ENCODE peak calls at places on chromosomes 16 and 17, in ten cellular contexts. C is Peyer's patch, M is transverse colon, P is heart left ventricle, I is esophagus squamous epithelium, W is A549, H is sigmoid colon, U is body of pancreas, A is suprapubic skin, D is HCT116. T is an unnamed sample.

GRCh38 chr17:41521574-41522261 is 3.0 kb upstream of the KRT15 start:
- DNase-seq in C (no peak), M (peak), P (no peak), I (no peak), W (peak), H (no peak), U (peak), A (no peak), D (peak), T (peak)

GRCh38 chr16:27374794-27375499 is 27.0 kb upstream of the IL21R start:
- DNase-seq in C (peak), M (peak), P (peak), I (no peak), W (peak), H (peak), U (peak), A (peak), D (peak), T (peak)

GRCh38 chr17:28144019-28144418 is 101.5 kb downstream of the NLK start:
- DNase-seq in C (no peak), M (no peak), P (no peak), I (no peak), W (no peak), H (no peak), U (no peak), A (no peak), D (no peak), T (no peak)

GRCh38 chr16:50778284-50779163 is 36.6 kb downstream of the CYLD start:
- DNase-seq in C (no peak), M (no peak), P (no peak), I (no peak), W (no peak), H (no peak), U (no peak), A (no peak), D (no peak), T (no peak)

GRCh38 chr17:74212262-74212912 is 984 bp upstream of the TTYH2 start:
- DNase-seq in C (peak), M (peak), P (peak), I (no peak), W (no peak), H (peak), U (peak), A (no peak), D (no peak), T (no peak)

GRCh38 chr17:65279456-65279855 is 142.3 kb downstream of the RGS9 start:
- DNase-seq in C (no peak), M (no peak), P (no peak), I (no peak), W (no peak), H (no peak), U (no peak), A (no peak), D (no peak), T (no peak)

GRCh38 chr17:68247445-68248198 is at the start of gene AMZ2:
- DNase-seq in C (peak), M (peak), P (peak), I (peak), W (peak), H (peak), U (peak), A (peak), D (peak), T (peak)

GRCh38 chr16:67173808-67174705 is 3.7 kb downstream of the NOL3 start:
- DNase-seq in C (peak), M (peak), P (peak), I (no peak), W (peak), H (peak), U (peak), A (peak), D (no peak), T (peak)

GRCh38 chr17:31390426-31390747 is 1.1 kb upstream of the RAB11FIP4 start:
- DNase-seq in C (no peak), M (no peak), P (no peak), I (no peak), W (no peak), H (no peak), U (no peak), A (no peak), D (no peak), T (no peak)

GRCh38 chr17:43907425-43907981 is at the start of gene MPP2:
- DNase-seq in C (peak), M (peak), P (peak), I (no peak), W (peak), H (peak), U (peak), A (peak), D (peak), T (peak)

GRCh38 chr17:76521262-76521661 is 16.2 kb downstream of the CYGB start:
- DNase-seq in C (no peak), M (no peak), P (no peak), I (no peak), W (no peak), H (no peak), U (no peak), A (no peak), D (no peak), T (no peak)

GRCh38 chr17:76527430-76528111 is 9.9 kb downstream of the CYGB start:
- DNase-seq in C (peak), M (peak), P (peak), I (peak), W (no peak), H (peak), U (peak), A (no peak), D (no peak), T (peak)

GRCh38 chr17:76523084-76524037 is 14.1 kb downstream of the CYGB start:
- DNase-seq in C (peak), M (peak), P (peak), I (no peak), W (peak), H (peak), U (peak), A (no peak), D (peak), T (peak)

GRCh38 chr17:76528156-76528527 is 9.4 kb downstream of the CYGB start:
- DNase-seq in C (no peak), M (no peak), P (no peak), I (no peak), W (no peak), H (no peak), U (no peak), A (no peak), D (no peak), T (no peak)

GRCh38 chr17:76524598-76525512 is 12.7 kb downstream of the CYGB start:
- DNase-seq in C (no peak), M (peak), P (peak), I (no peak), W (peak), H (no peak), U (peak), A (no peak), D (no peak), T (no peak)
- TF ChIP-seq POLR2A in C (no peak), M (no peak), P (no peak), I (no peak), W (no peak), H (no peak), U (no peak), A (no peak), D (peak), T (no peak)

DNA sequence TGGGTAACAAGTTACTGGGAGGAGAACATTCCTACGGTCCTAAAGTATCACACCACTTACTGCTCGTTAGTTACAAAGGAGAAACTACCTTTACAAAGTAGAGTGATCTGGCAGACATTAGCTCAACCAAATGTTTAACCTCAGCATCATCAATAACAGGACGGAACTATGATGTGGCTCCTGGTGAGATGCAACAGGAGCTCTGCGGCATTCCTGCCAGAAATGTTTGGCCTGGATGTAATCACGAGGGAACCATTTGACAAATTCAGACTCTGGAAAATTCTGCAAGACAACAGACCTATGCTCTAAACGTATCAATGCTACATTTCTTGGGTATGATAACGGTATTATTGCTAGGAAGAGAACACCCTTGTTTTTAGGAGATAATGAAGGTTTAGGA is 80.4 kb downstream of the MRM3 start:
- DNase-seq in C (no peak), M (no peak), P (no peak), I (no peak), W (no peak), H (no peak), U (no peak), A (no peak), D (no peak), T (no peak)
- H3K27ac ChIP-seq in C (no peak), M (peak), P (no peak), I (no peak), W (no peak), H (peak), U (no peak), A (no peak), D (no peak), T (no peak)

GRCh38 chr16:30394603-30395154 is 541 bp upstream of the ZNF48 start:
- DNase-seq in C (no peak), M (no peak), P (no peak), I (no peak), W (no peak), H (no peak), U (no peak), A (no peak), D (no peak), T (no peak)
- TF ChIP-seq POLR2A in C (no peak), M (no peak), P (no peak), I (no peak), W (no peak), H (no peak), U (no peak), A (no peak), D (no peak), T (no peak)

GRCh38 chr17:69450131-69450530 is 35.6 kb downstream of the MAP2K6 start:
- DNase-seq in C (no peak), M (no peak), P (no peak), I (no peak), W (no peak), H (no peak), U (no peak), A (no peak), D (no peak), T (no peak)
- H3K27ac ChIP-seq in C (no peak), M (no peak), P (no peak), I (no peak), W (no peak), H (no peak), U (no peak), A (no peak), D (no peak), T (no peak)

DNA sequence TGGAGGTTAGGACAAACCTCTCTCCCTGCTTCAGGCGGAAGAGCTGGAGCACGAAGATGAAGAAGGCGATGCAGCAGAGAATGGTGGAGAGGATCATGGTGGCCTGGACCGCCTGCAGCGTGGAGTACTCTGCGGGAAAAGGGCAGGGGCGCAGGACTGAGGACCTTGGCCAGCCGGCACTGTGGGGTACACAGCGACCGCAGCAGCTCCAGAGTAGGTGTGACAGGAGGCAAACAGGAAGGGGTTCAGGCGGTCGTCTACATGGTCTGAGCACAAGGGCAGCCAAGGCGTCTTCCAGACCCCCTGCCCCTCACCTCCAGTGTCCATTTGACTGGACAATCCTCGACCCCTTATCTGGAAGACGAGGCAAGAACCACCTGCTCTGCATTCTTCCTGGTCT is 42.5 kb downstream of the EMP2 start:
- DNase-seq in C (no peak), M (no peak), P (no peak), I (no peak), W (no peak), H (no peak), U (no peak), A (no peak), D (no peak), T (no peak)
- TF ChIP-seq POLR2A in C (no peak), M (no peak), P (no peak), I (no peak), W (no peak), H (no peak), U (no peak), A (no peak), D (no peak), T (no peak)

GRCh38 chr17:63647065-63647725 is 25.0 kb downstream of the MAP3K3 start:
- DNase-seq in C (no peak), M (no peak), P (no peak), I (no peak), W (no peak), H (no peak), U (no peak), A (no peak), D (no peak), T (no peak)

GRCh38 chr17:63646492-63646815 is 24.2 kb downstream of the MAP3K3 start:
- DNase-seq in C (no peak), M (no peak), P (no peak), I (no peak), W (no peak), H (no peak), U (no peak), A (no peak), D (no peak), T (no peak)

GRCh38 chr17:63649813-63650212 is 27.6 kb downstream of the MAP3K3 start:
- DNase-seq in C (no peak), M (no peak), P (no peak), I (no peak), W (no peak), H (no peak), U (peak), A (no peak), D (no peak), T (peak)

GRCh38 chr17:63645775-63646491 is 23.7 kb downstream of the MAP3K3 start:
- DNase-seq in C (no peak), M (no peak), P (peak), I (no peak), W (no peak), H (no peak), U (no peak), A (no peak), D (no peak), T (no peak)

DNA sequence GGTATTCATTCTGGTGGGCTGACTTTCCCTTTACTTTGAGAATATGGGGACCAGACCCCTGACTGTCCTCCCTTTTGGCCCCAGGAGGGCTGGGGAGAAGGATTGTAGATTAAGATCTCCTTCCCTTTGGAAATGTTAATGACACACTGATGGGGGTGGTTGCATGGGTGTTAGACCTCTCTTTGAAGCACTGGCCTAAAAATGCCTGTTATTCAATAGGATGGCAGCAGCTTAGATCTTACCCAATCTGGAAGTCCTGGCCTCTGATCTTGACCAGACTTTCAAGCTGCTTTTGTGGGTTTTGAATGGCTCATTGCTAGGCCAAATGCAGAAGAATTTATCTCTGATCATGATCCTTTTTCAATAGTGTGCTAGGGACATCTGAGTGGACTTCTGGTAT is 25.7 kb downstream of the MAP3K3 start:
- DNase-seq in C (no peak), M (no peak), P (no peak), I (no peak), W (no peak), H (no peak), U (no peak), A (no peak), D (no peak), T (no peak)
- H3K27ac ChIP-seq in C (no peak), M (no peak), P (no peak), I (no peak), W (no peak), H (peak), U (no peak), A (no peak), D (no peak), T (peak)

GRCh38 chr16:57801856-57802634 is at the start of gene KIFC3:
- DNase-seq in C (peak), M (peak), P (peak), I (no peak), W (peak), H (peak), U (peak), A (peak), D (no peak), T (peak)
- TF ChIP-seq POLR2A in C (no peak), M (no peak), P (no peak), I (peak), W (no peak), H (no peak), U (no peak), A (no peak), D (no peak), T (peak)

GRCh38 chr17:5100832-5101231 is 10.8 kb downstream of the ZNF232 start:
- DNase-seq in C (no peak), M (no peak), P (no peak), I (no peak), W (no peak), H (no peak), U (no peak), A (peak), D (no peak), T (no peak)

GRCh38 chr17:5097101-5097834 is 14.4 kb downstream of the ZNF232 start:
- DNase-seq in C (peak), M (peak), P (peak), I (no peak), W (no peak), H (peak), U (peak), A (peak), D (no peak), T (peak)

GRCh38 chr17:5099271-5099670 is 12.4 kb downstream of the ZNF232 start:
- DNase-seq in C (no peak), M (no peak), P (no peak), I (no peak), W (no peak), H (no peak), U (no peak), A (peak), D (no peak), T (no peak)
- H3K27ac ChIP-seq in C (no peak), M (no peak), P (no peak), I (no peak), W (no peak), H (no peak), U (no peak), A (no peak), D (no peak), T (no peak)

GRCh38 chr16:17302213-17302612 is 168.5 kb downstream of the XYLT1 start:
- DNase-seq in C (peak), M (no peak), P (no peak), I (no peak), W (no peak), H (no peak), U (no peak), A (no peak), D (no peak), T (no peak)
- TF ChIP-seq POLR2A in C (no peak), M (no peak), P (no peak), I (no peak), W (no peak), H (no peak), U (no peak), A (no peak), D (no peak), T (no peak)

T was measured in upper lobe of left lung.